ENCODE peak calls at places on chromosomes 12 and 14, in four cellular contexts. R, V, L and H are unnamed samples.

GRCh38 chr12:105083551-105084105 is 630 bp downstream of the ALDH1L2 start:
- DNase-seq in R (no peak), V (peak), L (peak), H (no peak)

GRCh38 chr12:40874868-40875267 is 182.6 kb downstream of the CNTN1 start:
- DNase-seq in R (no peak), V (no peak), L (no peak), H (no peak)

GRCh38 chr14:92403981-92404380 is 81.0 kb downstream of the SLC24A4 start:
- DNase-seq in R (no peak), V (no peak), L (no peak), H (no peak)

GRCh38 chr12:21296751-21297406 is 37.8 kb downstream of the SLCO1A2 start:
- DNase-seq in R (no peak), V (no peak), L (peak), H (no peak)

GRCh38 chr12:69985656-69986055 is 160.6 kb downstream of the MYRFL start:
- DNase-seq in R (no peak), V (no peak), L (peak), H (no peak)

GRCh38 chr12:116502141-116502725 is 56.9 kb upstream of the MAP1LC3B2 start:
- DNase-seq in R (no peak), V (no peak), L (no peak), H (no peak)

GRCh38 chr12:54378791-54379400 is 5.6 kb downstream of the ZNF385A start:
- DNase-seq in R (no peak), V (peak), L (peak), H (peak)

GRCh38 chr14:99320621-99321235 is 48.7 kb upstream of the BCL11B start:
- DNase-seq in R (no peak), V (no peak), L (no peak), H (no peak)

GRCh38 chr12:45273717-45274271 is 57.9 kb downstream of the ANO6 start:
- DNase-seq in R (peak), V (peak), L (peak), H (no peak)

GRCh38 chr12:103728323-103728722 is 112.7 kb downstream of the NT5DC3 start:
- DNase-seq in R (no peak), V (no peak), L (no peak), H (no peak)

GRCh38 chr12:30691122-30691879 is 4.4 kb downstream of the IPO8 start:
- DNase-seq in R (no peak), V (no peak), L (no peak), H (no peak)

GRCh38 chr14:35332517-35333346 is 40.5 kb downstream of the PSMA6 start:
- DNase-seq in R (no peak), V (no peak), L (peak), H (no peak)

GRCh38 chr14:77190977-77191376 is 9.4 kb downstream of the TMEM63C start:
- DNase-seq in R (no peak), V (no peak), L (no peak), H (no peak)

GRCh38 chr12:47376937-47377336 is 297.2 kb upstream of the AMIGO2 start:
- DNase-seq in R (no peak), V (no peak), L (no peak), H (no peak)

GRCh38 chr14:69138189-69138535 is 14.8 kb downstream of the DCAF5 start:
- DNase-seq in R (no peak), V (no peak), L (no peak), H (no peak)

GRCh38 chr12:61993734-61994345 is 266.4 kb upstream of the USP15 start:
- DNase-seq in R (peak), V (no peak), L (peak), H (peak)

GRCh38 chr12:97404549-97404948 is 58.1 kb upstream of the RMST start:
- DNase-seq in R (peak), V (no peak), L (peak), H (peak)

GRCh38 chr12:48075833-48076232 is 30.0 kb downstream of the SENP1 start:
- DNase-seq in R (no peak), V (no peak), L (no peak), H (no peak)

GRCh38 chr12:127485528-127485927 is 781.4 kb upstream of the TMEM132C start:
- DNase-seq in R (peak), V (no peak), L (peak), H (no peak)

GRCh38 chr14:78022059-78022458 is 148.1 kb upstream of the NRXN3 start:
- DNase-seq in R (peak), V (no peak), L (peak), H (peak)

GRCh38 chr12:124278389-124279101 is 16.3 kb upstream of the RFLNA start:
- DNase-seq in R (no peak), V (no peak), L (no peak), H (no peak)

DNA sequence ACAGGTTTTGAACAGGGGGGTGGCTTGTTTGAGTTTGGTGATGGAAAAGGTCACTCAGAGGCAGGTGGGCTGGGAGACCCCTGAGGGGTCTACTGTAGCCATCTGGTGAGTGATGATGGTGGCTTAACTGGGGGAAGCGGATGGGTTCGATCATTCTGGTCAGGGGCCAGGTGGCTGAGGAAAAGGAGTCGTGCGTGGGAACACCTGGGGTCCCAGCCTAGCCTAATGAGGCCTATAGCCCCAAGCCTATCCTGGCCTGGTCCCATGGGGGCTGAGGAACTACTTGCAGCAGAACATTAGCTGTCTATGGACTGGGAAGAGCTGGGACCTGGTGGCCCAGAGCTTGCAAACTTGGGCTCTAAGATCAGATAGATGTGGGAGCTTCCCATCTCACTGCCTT is 158.4 kb upstream of the MYL2 start:
- DNase-seq in R (no peak), V (no peak), L (no peak), H (no peak)
- TF ChIP-seq CTCF in R (no peak), V (no peak), L (no peak), H (no peak)

GRCh38 chr14:102094101-102094500 is 7.3 kb upstream of the HSP90AA1 start:
- DNase-seq in R (no peak), V (no peak), L (no peak), H (no peak)

GRCh38 chr14:102097441-102098135 is 10.7 kb upstream of the HSP90AA1 start:
- DNase-seq in R (no peak), V (no peak), L (peak), H (no peak)

GRCh38 chr14:102095871-102096568 is 9.2 kb upstream of the HSP90AA1 start:
- DNase-seq in R (no peak), V (no peak), L (no peak), H (no peak)

GRCh38 chr14:102095231-102095870 is 8.5 kb upstream of the HSP90AA1 start:
- DNase-seq in R (no peak), V (no peak), L (no peak), H (no peak)

GRCh38 chr14:102096569-102097188 is 9.8 kb upstream of the HSP90AA1 start:
- DNase-seq in R (peak), V (peak), L (peak), H (peak)
- TF ChIP-seq CTCF in R (peak), V (peak), L (peak), H (peak)

DNA sequence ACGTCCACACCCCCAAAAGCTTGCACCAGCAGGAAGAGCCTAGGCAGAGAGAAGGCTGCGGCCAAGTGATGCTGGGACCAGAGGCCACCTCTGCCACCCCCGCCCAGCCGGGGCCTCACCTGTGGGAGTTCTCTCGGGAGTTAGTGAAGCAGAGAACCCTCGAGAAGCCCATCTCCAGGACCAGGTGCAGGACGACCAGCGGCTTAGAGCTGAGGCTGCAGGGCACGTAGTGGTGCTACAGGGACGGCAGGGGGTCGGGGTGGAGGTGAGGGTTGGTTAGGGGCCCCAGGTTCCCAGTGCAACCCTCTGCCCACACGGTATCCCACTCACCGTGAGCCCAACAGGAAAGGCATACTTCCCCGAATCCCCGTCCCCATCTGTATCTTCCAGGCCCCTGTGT is 3.6 kb downstream of the DDX51 start:
- DNase-seq in R (no peak), V (peak), L (no peak), H (no peak)
- TF ChIP-seq CTCF in R (no peak), V (no peak), L (no peak), H (no peak)

GRCh38 chr12:78534311-78534710 is 330.3 kb upstream of the SYT1 start:
- DNase-seq in R (no peak), V (no peak), L (no peak), H (no peak)

GRCh38 chr12:78530065-78530765 is 334.4 kb upstream of the SYT1 start:
- DNase-seq in R (no peak), V (no peak), L (no peak), H (no peak)

GRCh38 chr12:78531831-78532230 is 332.7 kb upstream of the SYT1 start:
- DNase-seq in R (no peak), V (no peak), L (no peak), H (no peak)
- TF ChIP-seq CTCF in R (no peak), V (no peak), L (no peak), H (no peak)

GRCh38 chr14:23353433-23353780 is 720 bp upstream of the SLC22A17 start:
- DNase-seq in R (no peak), V (no peak), L (no peak), H (no peak)

GRCh38 chr14:23351681-23352505 is 794 bp downstream of the SLC22A17 start:
- DNase-seq in R (no peak), V (no peak), L (no peak), H (peak)

GRCh38 chr14:23354990-23355389 is 2.3 kb upstream of the SLC22A17 start:
- DNase-seq in R (no peak), V (no peak), L (no peak), H (no peak)

GRCh38 chr14:23356036-23356435 is 3.3 kb upstream of the SLC22A17 start:
- DNase-seq in R (no peak), V (no peak), L (no peak), H (no peak)

GRCh38 chr14:23352506-23353432 is at the start of gene SLC22A17:
- DNase-seq in R (no peak), V (peak), L (peak), H (peak)
- TF ChIP-seq CTCF in R (peak), V (peak), L (no peak), H (no peak)

GRCh38 chr12:108176292-108176691 is 47.2 kb downstream of the WSCD2 start:
- DNase-seq in R (no peak), V (no peak), L (no peak), H (no peak)

GRCh38 chr12:108177131-108177530 is 48.0 kb downstream of the WSCD2 start:
- DNase-seq in R (no peak), V (no peak), L (no peak), H (no peak)

GRCh38 chr12:108179305-108179704 is 50.2 kb downstream of the WSCD2 start:
- DNase-seq in R (no peak), V (no peak), L (no peak), H (no peak)

GRCh38 chr12:108181095-108181454 is 52.0 kb downstream of the WSCD2 start:
- DNase-seq in R (no peak), V (peak), L (no peak), H (no peak)

GRCh38 chr12:108180255-108181094 is 51.4 kb downstream of the WSCD2 start:
- DNase-seq in R (no peak), V (no peak), L (no peak), H (no peak)
- TF ChIP-seq CTCF in R (no peak), V (no peak), L (no peak), H (no peak)

GRCh38 chr14:94036328-94037167 is 10.4 kb downstream of the OTUB2 start:
- DNase-seq in R (peak), V (peak), L (peak), H (peak)
- TF ChIP-seq CTCF in R (peak), V (peak), L (peak), H (peak)